ENCODE peak calls at places on chromosomes 1 and 21, in four cellular contexts. L is stomach, Z is ovary, F is prostate gland. A is an unnamed sample.

GRCh38 chr1:200302893-200303250 is 107.0 kb downstream of the ZNF281 start:
- DNase-seq in F (no peak), L (peak), Z (no peak), A (peak)

GRCh38 chr1:220239945-220240344 is 32.3 kb downstream of the RAB3GAP2 start:
- DNase-seq in F (no peak), L (no peak), Z (no peak), A (no peak)

GRCh38 chr21:24204641-24205040 is 1402.6 kb downstream of the MRPL39 start:
- DNase-seq in Z (no peak), L (no peak), F (no peak), A (no peak)

GRCh38 chr21:16307256-16307655 is 577.5 kb downstream of the USP25 start:
- DNase-seq in Z (no peak), F (no peak), L (no peak), A (no peak)

GRCh38 chr1:10960954-10961833 is 51.3 kb upstream of the TARDBP start:
- DNase-seq in F (peak), L (peak), Z (peak), A (peak)

GRCh38 chr1:65147424-65148177 is 402 bp upstream of the AK4 start:
- DNase-seq in Z (peak), L (peak), F (peak), A (peak)

GRCh38 chr1:55071477-55071876 is 32.1 kb downstream of the PCSK9 start:
- DNase-seq in L (no peak), Z (no peak), F (no peak), A (peak)

GRCh38 chr1:96521994-96522760 is 199.4 kb upstream of the PTBP2 start:
- DNase-seq in F (no peak), Z (no peak), L (no peak), A (no peak)

GRCh38 chr1:18632218-18632588 is 1.6 kb downstream of the PAX7 start:
- DNase-seq in Z (no peak), L (no peak), F (no peak), A (no peak)

GRCh38 chr21:45787371-45787770 is 143.8 kb downstream of the PCBP3 start:
- DNase-seq in F (no peak), Z (no peak), L (no peak), A (no peak)

GRCh38 chr1:1068374-1069060 is 5.6 kb downstream of the RNF223 start:
- DNase-seq in F (no peak), L (peak), Z (no peak), A (no peak)

GRCh38 chr1:22662318-22662717 is 9.3 kb downstream of the C1QB start:
- DNase-seq in L (no peak), Z (no peak), F (no peak), A (peak)

GRCh38 chr1:222243902-222244301 is 304.0 kb downstream of the HHIPL2 start:
- DNase-seq in Z (no peak), F (no peak), L (no peak), A (no peak)

GRCh38 chr1:225577243-225577642 is 75.7 kb downstream of the ENAH start:
- DNase-seq in Z (no peak), F (no peak), L (no peak), A (no peak)

DNA sequence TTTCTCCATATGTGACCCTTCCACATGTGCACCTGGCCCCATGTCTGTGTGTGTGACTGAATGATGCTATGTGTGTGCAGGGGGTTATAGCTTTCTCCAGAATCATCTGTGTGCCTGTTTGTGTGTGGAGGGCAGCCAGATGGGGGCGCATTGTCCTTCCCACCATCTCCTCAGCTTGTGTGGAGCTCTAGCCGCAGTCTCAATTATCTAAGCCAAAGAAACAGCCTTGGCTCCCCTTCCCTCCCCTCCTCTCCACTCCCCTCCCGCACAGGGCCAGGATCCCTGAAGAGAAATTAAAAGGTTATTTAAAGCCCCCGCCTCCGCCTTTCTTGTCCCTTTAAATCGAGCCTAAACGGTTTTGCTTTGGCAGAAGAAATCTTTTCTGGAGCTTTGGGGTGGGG is 1.8 kb upstream of the DMBX1 start:
- DNase-seq in L (no peak), Z (no peak), F (no peak), A (no peak)
- TF ChIP-seq CTCF in L (no peak), Z (no peak), F (no peak), A (no peak)

GRCh38 chr1:98428864-98429263 is 232.7 kb upstream of the SNX7 start:
- DNase-seq in F (no peak), L (no peak), Z (no peak), A (no peak)

GRCh38 chr1:98429851-98430496 is 231.5 kb upstream of the SNX7 start:
- DNase-seq in Z (no peak), F (no peak), L (no peak), A (no peak)

GRCh38 chr1:98426092-98426491 is 235.4 kb upstream of the SNX7 start:
- DNase-seq in Z (no peak), L (no peak), F (no peak), A (no peak)

GRCh38 chr1:98422821-98423220 is 238.7 kb upstream of the SNX7 start:
- DNase-seq in L (no peak), Z (no peak), F (no peak), A (no peak)

GRCh38 chr1:98427664-98428063 is 233.9 kb upstream of the SNX7 start:
- DNase-seq in F (no peak), L (no peak), Z (no peak), A (no peak)
- TF ChIP-seq POLR2A in F (no peak), L (no peak), Z (no peak), A (no peak)

GRCh38 chr1:3530931-3531818 is 76.7 kb downstream of the ARHGEF16 start:
- DNase-seq in Z (peak), F (peak), L (peak), A (peak)

GRCh38 chr1:3535732-3536131 is 75.6 kb downstream of the MEGF6 start:
- DNase-seq in L (no peak), F (no peak), Z (no peak), A (no peak)

GRCh38 chr1:3531928-3532327 is 77.5 kb downstream of the ARHGEF16 start:
- DNase-seq in Z (no peak), F (no peak), L (no peak), A (no peak)

GRCh38 chr1:3534803-3535637 is 76.3 kb downstream of the MEGF6 start:
- DNase-seq in Z (no peak), L (no peak), F (peak), A (no peak)

GRCh38 chr1:3533051-3534048 is 78.0 kb downstream of the MEGF6 start:
- DNase-seq in L (no peak), Z (no peak), F (peak), A (no peak)
- TF ChIP-seq CTCF in L (no peak), Z (no peak), F (no peak), A (no peak)

GRCh38 chr1:2564006-2564814 is 8.0 kb downstream of the TNFRSF14 start:
- DNase-seq in F (no peak), Z (no peak), L (no peak), A (no peak)

GRCh38 chr1:2569060-2569459 is 12.9 kb downstream of the TNFRSF14 start:
- DNase-seq in L (no peak), Z (no peak), F (no peak), A (no peak)

GRCh38 chr1:2564815-2565415 is 8.7 kb downstream of the TNFRSF14 start:
- DNase-seq in F (no peak), Z (no peak), L (no peak), A (no peak)

GRCh38 chr1:2566106-2567045 is 10.2 kb downstream of the TNFRSF14 start:
- DNase-seq in F (no peak), L (no peak), Z (peak), A (no peak)

DNA sequence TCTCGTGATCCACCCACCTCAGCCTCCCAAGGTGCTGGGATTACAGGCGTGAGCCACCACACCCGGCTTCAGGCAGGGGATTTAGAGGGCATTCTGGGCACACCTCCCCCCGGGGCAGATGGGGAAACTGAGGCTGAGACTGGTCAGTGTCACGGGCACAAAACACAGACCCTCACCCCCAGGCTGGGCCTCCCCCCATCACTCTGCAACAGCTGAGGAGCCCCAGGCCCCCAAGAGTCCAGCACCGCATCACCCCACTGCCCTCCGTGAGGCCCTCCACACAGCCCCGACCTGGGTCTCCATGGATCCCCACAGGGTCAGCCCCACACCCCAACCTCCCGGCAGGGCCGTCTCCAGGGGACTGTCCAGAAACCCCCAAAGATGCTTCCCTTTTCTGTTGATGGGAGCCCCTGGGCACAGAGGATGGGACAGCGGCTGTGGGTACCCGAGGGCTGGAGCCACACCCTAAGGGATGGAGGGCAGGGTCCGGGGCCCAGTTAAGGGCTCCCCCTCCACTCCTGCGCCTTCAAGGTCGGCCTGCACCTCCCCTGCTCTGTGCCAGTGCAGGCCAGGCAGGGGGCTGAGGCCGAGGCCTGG is 11.0 kb downstream of the TNFRSF14 start:
- DNase-seq in Z (peak), F (no peak), L (no peak), A (no peak)
- TF ChIP-seq POLR2A in Z (no peak), F (no peak), L (no peak), A (no peak)

DNA sequence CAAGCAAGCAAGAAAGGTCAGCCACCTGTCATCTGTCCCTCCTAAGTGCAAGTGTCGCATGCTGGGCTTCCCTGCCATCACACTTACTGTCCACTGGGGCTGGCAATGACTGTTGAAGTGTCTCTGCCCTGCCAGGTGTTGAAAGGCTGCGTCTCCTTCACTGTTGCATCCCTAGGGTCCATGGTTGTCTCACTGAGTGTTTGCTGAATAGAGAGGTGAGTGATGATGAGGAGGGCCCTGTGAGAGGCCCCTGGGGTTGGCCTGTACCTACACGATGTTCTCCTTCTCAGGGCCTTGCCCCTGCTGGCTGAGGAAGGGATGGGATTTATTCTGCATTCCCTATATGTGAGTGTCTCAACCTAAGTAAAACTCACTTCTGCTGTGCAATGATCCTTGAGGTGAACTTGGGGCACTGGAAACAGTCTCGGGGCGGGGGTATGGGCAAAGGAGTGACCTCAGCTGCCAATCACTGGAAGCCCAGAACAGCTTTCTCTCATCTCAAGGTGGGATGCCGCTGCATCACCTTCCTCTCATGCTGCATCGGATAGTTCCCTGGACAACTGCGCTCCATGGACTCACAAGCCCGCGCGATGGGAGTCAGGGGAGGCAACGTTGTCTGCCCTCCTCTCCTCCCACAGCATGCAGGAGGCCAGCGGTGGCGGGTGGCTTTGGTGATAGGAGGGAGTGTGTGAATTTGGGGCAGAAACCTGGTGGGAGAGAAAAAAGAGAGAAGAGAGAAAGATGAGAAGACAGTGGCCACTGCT is 35.9 kb upstream of the SOX13 start:
- DNase-seq in F (no peak), Z (no peak), L (no peak), A (no peak)
- TF ChIP-seq CTCF in F (no peak), Z (no peak), L (no peak), A (no peak)

GRCh38 chr1:12152106-12152891 is 14.5 kb upstream of the TNFRSF1B start:
- DNase-seq in Z (no peak), F (no peak), L (no peak), A (no peak)
- TF ChIP-seq POLR2A in Z (no peak), F (no peak), L (no peak), A (no peak)

GRCh38 chr21:36169465-36170128 is 13.0 kb downstream of the DOP1B start:
- DNase-seq in Z (no peak), L (no peak), F (no peak), A (no peak)
- TF ChIP-seq CTCF in Z (no peak), L (no peak), F (no peak), A (no peak)

DNA sequence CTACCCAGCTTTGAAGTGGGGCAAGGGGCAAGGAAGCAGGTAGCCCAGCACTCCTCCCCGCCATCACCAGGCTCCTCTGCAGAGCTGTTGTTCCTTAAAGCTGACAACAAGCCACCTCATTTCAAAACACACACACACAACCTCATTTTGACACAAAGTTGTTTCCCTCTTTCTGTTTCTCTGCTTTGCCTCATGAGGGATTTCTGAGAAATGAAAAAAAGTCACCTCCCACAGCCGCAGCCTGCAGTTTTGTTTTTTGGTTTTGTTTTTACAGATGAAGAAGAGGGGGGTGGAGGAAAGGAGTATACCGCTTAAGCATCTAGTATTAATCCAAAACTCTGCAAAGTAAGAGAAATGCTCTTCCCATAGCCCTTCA is 12.1 kb downstream of the MCL1 start:
- DNase-seq in F (no peak), Z (no peak), L (no peak), A (no peak)
- TF ChIP-seq POLR2A in F (no peak), Z (no peak), L (no peak), A (no peak)

GRCh38 chr1:26350343-26350700 is 3.6 kb downstream of the CRYBG2 start:
- DNase-seq in L (no peak), F (no peak), Z (no peak), A (no peak)

GRCh38 chr1:26351591-26352337 is 2.2 kb downstream of the CRYBG2 start:
- DNase-seq in Z (no peak), F (no peak), L (no peak), A (no peak)

GRCh38 chr1:26350701-26351590 is 3.0 kb downstream of the CRYBG2 start:
- DNase-seq in F (no peak), Z (no peak), L (no peak), A (no peak)

GRCh38 chr1:26349196-26349885 is 4.6 kb downstream of the CRYBG2 start:
- DNase-seq in L (no peak), Z (no peak), F (no peak), A (no peak)

DNA sequence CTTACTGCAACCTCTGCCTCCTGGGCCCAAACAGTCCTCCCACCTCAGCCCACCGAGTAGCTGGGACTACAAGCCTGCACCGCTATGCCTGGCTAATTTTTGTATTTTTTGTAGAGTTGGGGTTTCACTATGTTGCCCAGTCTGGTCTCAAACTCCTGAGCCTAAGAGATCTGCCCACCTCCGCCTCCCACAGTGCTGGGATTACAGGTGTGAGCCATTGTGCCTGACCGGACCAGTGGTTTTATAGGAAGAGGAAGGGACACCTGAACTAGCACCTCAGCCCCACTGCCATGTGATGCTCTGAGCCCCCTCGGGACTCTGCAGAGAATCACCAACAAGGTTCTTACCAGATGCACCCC is 4.1 kb downstream of the CRYBG2 start:
- DNase-seq in F (no peak), Z (no peak), L (no peak), A (no peak)
- TF ChIP-seq CTCF in F (no peak), Z (no peak), L (no peak), A (no peak)